ENCODE peak calls at places on chromosome 1, in four cellular contexts. R is testis, Q is thoracic aorta, A is NCI-H1105. J is an unnamed sample.

GRCh38 chr1:216905052-216905580 is 181.9 kb upstream of the ESRRG start:
- DNase-seq in A (no peak), R (no peak), Q (no peak), J (no peak)

GRCh38 chr1:230170610-230171009 is 103.6 kb downstream of the GALNT2 start:
- DNase-seq in Q (no peak), A (no peak), R (peak; percentile 6), J (no peak)

GRCh38 chr1:46062651-46063319 is 69.6 kb downstream of the PIK3R3 start:
- DNase-seq in R (no peak), Q (no peak), A (no peak), J (no peak)

GRCh38 chr1:207248544-207249206 is 72.8 kb upstream of the CD55 start:
- DNase-seq in A (no peak), R (no peak), Q (no peak), J (no peak)

GRCh38 chr1:17276568-17276967 is 27.7 kb downstream of the PADI3 start:
- DNase-seq in A (no peak), Q (no peak), R (no peak), J (peak; percentile 42)

GRCh38 chr1:40029608-40030007 is 10.9 kb upstream of the CAP1 start:
- DNase-seq in Q (no peak), R (no peak), A (no peak), J (no peak)

GRCh38 chr1:245888809-245889208 is 618.3 kb downstream of the SMYD3 start:
- DNase-seq in A (no peak), R (no peak), Q (no peak), J (no peak)

GRCh38 chr1:244214009-244214967 is 163.2 kb downstream of the ZBTB18 start:
- DNase-seq in Q (no peak), A (no peak), R (no peak), J (peak; percentile 33)

GRCh38 chr1:226637147-226637935 is 88.8 kb downstream of the STUM start:
- DNase-seq in A (no peak), R (peak; percentile 78), Q (no peak), J (no peak)

GRCh38 chr1:77227383-77227782 is 8.2 kb upstream of the PIGK start:
- DNase-seq in Q (no peak), R (no peak), A (no peak), J (no peak)

GRCh38 chr1:118338991-118339390 is 154.0 kb upstream of the SPAG17 start:
- DNase-seq in Q (no peak), A (no peak), R (no peak), J (no peak)

GRCh38 chr1:5490640-5491039 is 501.6 kb downstream of the NPHP4 start:
- DNase-seq in A (no peak), R (no peak), Q (no peak), J (no peak)

GRCh38 chr1:42191319-42191718 is 26.8 kb upstream of the GUCA2A start:
- DNase-seq in A (no peak), R (no peak), Q (no peak), J (no peak)

GRCh38 chr1:89888480-89889335 is 67.9 kb downstream of the LRRC8D start:
- DNase-seq in Q (no peak), A (no peak), R (no peak), J (no peak)

GRCh38 chr1:7752512-7753417 is 18.3 kb upstream of the VAMP3 start:
- DNase-seq in A (peak; percentile 52), Q (peak; percentile 15), R (peak; percentile 84), J (peak; percentile 89)

GRCh38 chr1:80607064-80607463 is 1193.7 kb upstream of the ADGRL2 start:
- DNase-seq in Q (no peak), A (no peak), R (no peak), J (no peak)

GRCh38 chr1:183711691-183712401 is 58.7 kb upstream of the APOBEC4 start:
- DNase-seq in A (no peak), Q (no peak), R (no peak), J (no peak)

GRCh38 chr1:234858722-234859121 is 248.7 kb upstream of the IRF2BP2 start:
- DNase-seq in R (no peak), Q (no peak), A (no peak), J (no peak)

GRCh38 chr1:32337855-32338636 is 2.0 kb upstream of the MARCKSL1 start:
- DNase-seq in R (peak; percentile 74), A (no peak), Q (no peak), J (no peak)

GRCh38 chr1:6590046-6590445 is 10.3 kb downstream of the ZBTB48 start:
- DNase-seq in R (no peak), A (no peak), Q (no peak), J (no peak)

J was measured in adrenal gland.